ENCODE peak calls at places on chromosomes 4 and X, in seven cellular contexts. M is transverse colon, Q is sigmoid colon, D is GM12878, N is HepG2, K is stomach, B is K562. G is an unnamed sample.

GRCh38 chrX:39690541-39691415 is 407.0 kb downstream of the BCOR start:
- DNase-seq in K (no peak), N (no peak), D (no peak), M (peak; percentile 19), Q (no peak), B (no peak), G (no peak)

GRCh38 chr4:136962868-136963267 is 569.4 kb downstream of the PCDH18 start:
- DNase-seq in D (no peak), B (no peak), Q (no peak), M (no peak), N (no peak), K (no peak), G (no peak)

GRCh38 chrX:129786210-129786651 is 6.5 kb downstream of the SASH3 start:
- DNase-seq in D (peak; percentile 77), K (no peak), M (peak; percentile 24), N (no peak), Q (no peak), B (no peak), G (no peak)

GRCh38 chr4:87313756-87314155 is 8.9 kb downstream of the HSD17B13 start:
- DNase-seq in N (no peak), B (no peak), K (no peak), D (no peak), Q (no peak), M (no peak), G (no peak)

GRCh38 chr4:26326791-26327190 is 6.0 kb downstream of the RBPJ start:
- DNase-seq in M (no peak), D (no peak), Q (no peak), K (no peak), B (no peak), N (no peak), G (no peak)

GRCh38 chr4:105140684-105141490 is 5.8 kb upstream of the TET2 start:
- DNase-seq in B (peak; percentile 48), Q (no peak), D (no peak), N (peak; percentile 54), M (peak; percentile 18), K (no peak), G (peak; percentile 34)

GRCh38 chrX:45422216-45422925 is 221.7 kb upstream of the DIPK2B start:
- DNase-seq in M (no peak), N (no peak), K (no peak), Q (no peak), D (no peak), B (no peak), G (no peak)

GRCh38 chr4:157012781-157013180 is 41.2 kb upstream of the PDGFC start:
- DNase-seq in K (no peak), D (no peak), Q (no peak), B (no peak), M (no peak), N (no peak), G (no peak)

GRCh38 chr4:4395849-4396627 is 9.1 kb downstream of the NSG1 start:
- DNase-seq in D (no peak), M (no peak), N (peak; percentile 7), B (peak; percentile 26), K (no peak), Q (no peak), G (no peak)

GRCh38 chr4:46258436-46258835 is 131.5 kb downstream of the GABRA2 start:
- DNase-seq in K (no peak), D (no peak), B (no peak), N (no peak), M (no peak), Q (no peak), G (no peak)

GRCh38 chr4:30875659-30876269 is 155.6 kb downstream of the PCDH7 start:
- DNase-seq in N (no peak), B (no peak), M (no peak), Q (no peak), K (no peak), D (no peak), G (no peak)

GRCh38 chr4:189374176-189374575 is 566.5 kb upstream of the FRG1 start:
- DNase-seq in B (no peak), M (no peak), K (no peak), Q (no peak), D (no peak), N (no peak), G (no peak)

GRCh38 chr4:189377576-189377975 is 563.1 kb upstream of the FRG1 start:
- DNase-seq in M (no peak), N (no peak), Q (no peak), D (no peak), K (no peak), B (no peak), G (no peak)

DNA sequence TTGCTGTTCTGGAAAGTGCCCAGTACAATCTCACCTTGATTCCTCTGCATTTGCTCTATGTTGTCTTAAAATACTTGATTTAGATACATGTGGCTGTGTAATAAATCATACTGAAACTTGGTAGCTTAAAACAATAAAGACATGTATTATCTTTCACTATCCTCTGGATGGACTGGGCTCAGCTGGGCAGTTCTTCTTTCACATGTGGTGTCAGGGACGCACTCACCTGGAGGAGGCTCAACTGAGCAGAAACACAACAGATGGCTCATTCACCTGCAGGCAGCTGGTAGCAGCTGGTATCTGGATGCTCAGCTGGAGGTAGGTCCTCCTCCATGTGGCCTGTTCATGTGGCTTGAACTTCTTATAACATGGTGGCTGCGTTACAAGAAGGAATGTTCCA is 563.8 kb upstream of the FRG1 start:
- DNase-seq in N (no peak), M (no peak), B (no peak), D (no peak), Q (no peak), K (no peak), G (no peak)
- TF ChIP-seq EP300 in N (no peak), M (no peak), B (no peak), D (no peak), Q (no peak), K (no peak), G (no peak)

DNA sequence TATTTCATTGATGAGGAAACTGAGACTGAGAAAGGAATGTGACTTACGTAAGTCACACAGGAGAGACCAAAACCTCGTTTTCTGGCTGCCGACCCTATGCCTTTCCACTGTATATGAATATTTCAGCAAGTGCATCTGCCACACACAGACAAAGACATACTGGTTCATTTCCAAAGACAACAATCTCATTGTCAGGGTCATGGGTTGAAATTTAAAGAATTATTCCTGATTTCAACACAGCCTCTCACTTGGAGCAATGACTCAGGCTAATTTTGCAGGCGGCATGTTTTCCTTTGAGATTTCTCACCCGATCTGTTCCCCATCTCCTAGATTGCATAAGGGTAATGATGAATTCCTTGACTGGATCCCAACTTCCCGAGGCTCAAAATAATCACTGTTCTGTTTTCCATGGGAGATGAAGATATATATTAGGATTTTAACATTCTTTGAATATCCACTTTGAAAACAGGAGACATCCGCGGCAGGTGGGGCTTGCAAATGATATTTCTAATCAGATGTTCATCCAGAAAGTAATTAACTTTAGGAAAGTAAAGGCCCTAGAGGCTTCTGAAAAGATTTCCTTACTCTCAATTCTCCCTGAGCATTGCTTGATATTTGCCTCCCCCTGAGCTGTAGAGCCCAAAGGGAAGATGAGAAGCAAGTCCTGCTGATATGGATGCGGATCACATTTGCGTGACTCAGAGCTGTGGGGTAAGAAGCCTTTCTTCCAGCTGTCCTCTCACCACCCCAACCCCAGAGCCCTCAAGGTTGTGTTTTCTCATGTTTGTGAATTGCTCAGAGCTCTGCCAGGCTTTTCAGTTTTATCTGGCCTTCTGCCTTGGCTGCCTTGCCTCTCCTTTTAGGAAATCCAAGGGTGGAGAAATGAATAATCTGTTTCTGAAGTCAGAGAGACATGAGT is 361.1 kb upstream of the BOD1L1 start:
- DNase-seq in Q (peak; percentile 73), B (no peak), K (no peak), N (no peak), D (no peak), M (no peak), G (no peak)
- TF ChIP-seq EP300 in Q (no peak), B (no peak), K (no peak), N (no peak), D (no peak), M (no peak), G (no peak)

GRCh38 chrX:115333446-115333845 is 43.9 kb downstream of the LUZP4 start:
- DNase-seq in D (no peak), B (no peak), K (no peak), N (no peak), Q (no peak), M (no peak), G (no peak)

GRCh38 chrX:115330498-115331138 is 41.1 kb downstream of the LUZP4 start:
- DNase-seq in M (peak; percentile 21), K (no peak), N (peak; percentile 36), D (peak; percentile 40), Q (peak; percentile 71), B (peak; percentile 41), G (no peak)

GRCh38 chrX:115337735-115338134 is 48.2 kb downstream of the LUZP4 start:
- DNase-seq in D (no peak), N (no peak), Q (no peak), M (no peak), K (no peak), B (no peak), G (no peak)

DNA sequence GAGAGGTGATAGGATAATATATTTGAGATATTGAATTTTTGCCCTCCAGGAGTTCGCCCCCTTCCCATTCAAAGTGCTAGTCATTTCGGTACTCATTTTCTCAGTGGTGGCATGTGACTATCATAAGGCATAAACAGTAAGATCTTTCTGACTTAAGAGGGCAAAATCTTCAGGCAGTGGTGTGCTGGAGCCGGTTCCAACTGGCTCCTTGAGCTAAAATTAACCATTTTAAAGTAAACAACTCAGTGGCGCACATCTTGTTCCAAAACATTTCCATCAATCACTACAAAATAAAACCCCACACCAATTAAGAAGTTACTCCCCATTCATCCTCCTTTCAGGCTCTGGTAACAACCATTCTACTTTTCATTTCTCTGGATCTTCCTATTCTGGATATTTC is 43.3 kb downstream of the LUZP4 start:
- DNase-seq in M (no peak), K (no peak), D (no peak), B (no peak), Q (no peak), N (no peak), G (no peak)
- TF ChIP-seq EP300 in M (no peak), K (no peak), D (no peak), B (no peak), Q (no peak), N (no peak), G (peak; percentile 43)

DNA sequence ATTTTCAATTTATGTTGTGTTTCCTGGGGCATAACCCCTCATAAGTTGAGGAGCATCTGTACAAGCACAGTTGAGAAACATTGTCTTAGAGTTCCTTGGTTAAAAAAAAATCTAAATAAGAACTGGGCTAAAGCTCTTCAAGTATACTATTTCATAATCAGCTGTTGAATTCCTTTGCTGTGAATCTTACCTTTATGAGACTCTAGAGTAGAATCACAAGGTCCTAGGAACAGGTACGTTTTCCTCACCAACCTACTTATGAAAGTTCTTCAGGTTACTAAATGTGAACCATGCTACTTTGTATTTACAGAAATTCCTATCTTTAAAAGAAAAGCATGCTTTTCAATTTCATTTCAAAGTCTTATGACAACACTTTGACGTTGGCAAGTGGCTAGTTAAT is 20.9 kb upstream of the SOD3 start:
- DNase-seq in N (no peak), M (no peak), D (no peak), Q (no peak), K (no peak), B (no peak), G (no peak)
- TF ChIP-seq EP300 in N (no peak), M (no peak), D (no peak), Q (no peak), K (no peak), B (no peak), G (no peak)